ENCODE peak calls at places on chromosome 18, in six cellular contexts. T, U, K, H, V and G are unnamed samples.

GRCh38 chr18:59919026-59919425 is 19.2 kb downstream of the PMAIP1 start:
- DNase-seq in H (no peak), V (no peak), T (no peak), K (no peak), U (no peak), G (no peak)

GRCh38 chr18:74082476-74083070 is 65.1 kb downstream of the FBXO15 start:
- DNase-seq in T (peak; percentile 43), H (peak; percentile 29), K (no peak), U (peak; percentile 57), V (peak; percentile 31), G (peak; percentile 13)

GRCh38 chr18:58784601-58785137 is 80.0 kb upstream of the ZNF532 start:
- DNase-seq in U (no peak), V (no peak), T (no peak), K (no peak), H (no peak), G (no peak)

GRCh38 chr18:13218376-13219011 is at the start of gene LDLRAD4:
- DNase-seq in H (peak; percentile 6), T (no peak), U (no peak), V (no peak), K (no peak), G (peak; percentile 26)

GRCh38 chr18:14768241-14768640 is 20.3 kb downstream of the ANKRD30B start:
- DNase-seq in T (no peak), U (no peak), K (no peak), V (no peak), H (no peak), G (no peak)

GRCh38 chr18:47721876-47722275 is 208.6 kb downstream of the SMAD2 start:
- DNase-seq in K (no peak), T (no peak), V (no peak), U (no peak), H (no peak), G (no peak)

GRCh38 chr18:35376742-35377695 is at the start of gene ZNF396:
- DNase-seq in T (peak; percentile 23), K (no peak), V (peak; percentile 43), U (peak; percentile 57), H (peak; percentile 39), G (peak; percentile 60)

GRCh38 chr18:75475228-75475627 is 47.7 kb upstream of the SMIM21 start:
- DNase-seq in V (no peak), T (peak; percentile 59), K (peak; percentile 79), U (peak; percentile 86), H (no peak), G (no peak)

GRCh38 chr18:8808001-8808400 is 102.6 kb downstream of the MTCL1 start:
- DNase-seq in V (no peak), T (no peak), K (no peak), H (no peak), U (no peak), G (no peak)

GRCh38 chr18:63788447-63789096 is 13.4 kb downstream of the SERPINB7 start:
- DNase-seq in K (peak; percentile 80), V (peak; percentile 19), H (peak; percentile 17), U (peak; percentile 87), T (peak; percentile 98), G (no peak)

GRCh38 chr18:55982992-55983391 is 395.0 kb upstream of the TCF4 start:
- DNase-seq in V (no peak), T (peak; percentile 37), K (no peak), H (no peak), U (no peak), G (no peak)

GRCh38 chr18:48997985-48998831 is 47.4 kb upstream of the SMAD7 start:
- DNase-seq in H (no peak), U (peak; percentile 98), K (peak; percentile 93), V (no peak), T (peak; percentile 97), G (no peak)

GRCh38 chr18:12121175-12122095 is 27.8 kb downstream of the ANKRD62 start:
- DNase-seq in K (no peak), V (no peak), H (no peak), U (no peak), T (no peak), G (no peak)

GRCh38 chr18:62157843-62158242 is 29.0 kb downstream of the PIGN start:
- DNase-seq in H (no peak), T (no peak), V (no peak), U (no peak), K (no peak), G (no peak)

GRCh38 chr18:463442-464310 is 36.8 kb downstream of the COLEC12 start:
- DNase-seq in V (no peak), H (no peak), T (no peak), U (peak; percentile 6), K (no peak), G (no peak)

GRCh38 chr18:24259869-24260662 is 121.2 kb downstream of the CABYR start:
- DNase-seq in K (no peak), T (peak; percentile 38), H (no peak), U (no peak), V (no peak), G (no peak)

GRCh38 chr18:28009589-28009988 is 167.3 kb downstream of the CDH2 start:
- DNase-seq in K (no peak), U (no peak), V (no peak), T (no peak), H (no peak), G (no peak)

GRCh38 chr18:59715966-59716369 is 18.7 kb upstream of the CCBE1 start:
- DNase-seq in T (peak; percentile 98), V (no peak), K (peak; percentile 80), H (no peak), U (peak; percentile 88), G (no peak)

GRCh38 chr18:70044626-70045025 is 97.0 kb upstream of the CD226 start:
- DNase-seq in K (peak; percentile 96), T (peak; percentile 100), V (no peak), U (peak; percentile 90), H (no peak), G (no peak)

GRCh38 chr18:10565835-10566234 is 40.0 kb downstream of the NAPG start:
- DNase-seq in K (no peak), H (no peak), V (no peak), T (no peak), U (no peak), G (no peak)

GRCh38 chr18:25561923-25562322 is 210.0 kb upstream of the ZNF521 start:
- DNase-seq in U (peak; percentile 9), V (no peak), T (no peak), H (no peak), K (no peak), G (no peak)

GRCh38 chr18:58861853-58862252 is 2.8 kb upstream of the ZNF532 start:
- DNase-seq in K (no peak), U (no peak), H (no peak), V (no peak), T (no peak), G (no peak)

GRCh38 chr18:4125939-4126250 is 329.2 kb downstream of the DLGAP1 start:
- DNase-seq in V (no peak), U (no peak), T (no peak), K (no peak), H (no peak), G (no peak)

GRCh38 chr18:73509460-73509859 is 638.2 kb downstream of the FBXO15 start:
- DNase-seq in T (no peak), V (no peak), K (no peak), H (no peak), U (peak; percentile 45), G (no peak)

GRCh38 chr18:70142021-70142420 is 63.5 kb downstream of the RTTN start:
- DNase-seq in T (no peak), U (no peak), V (no peak), H (no peak), K (no peak), G (no peak)